ENCODE peak calls at places on chromosomes 13 and 19, in seven cellular contexts. K is SK-N-SH, N is GM12878, H is HCT116, U is H1, Z is K562, W is HepG2. M is an unnamed sample.
A peak's percentile ranks its signal among the peaks of the same experiment; 100 is the strongest.

GRCh38 chr19:51359294-51359693 is 6.9 kb downstream of the ETFB start:
- DNase-seq in W (no peak), Z (no peak), U (no peak), H (no peak), N (no peak), K (no peak), M (no peak)

GRCh38 chr19:6220385-6221191 is 59.2 kb downstream of the MLLT1 start:
- DNase-seq in K (no peak), U (no peak), H (no peak), Z (no peak), W (no peak), N (no peak), M (no peak)

GRCh38 chr19:16210168-16210567 is 12.5 kb downstream of the AP1M1 start:
- DNase-seq in N (no peak), H (no peak), Z (no peak), K (no peak), W (no peak), U (no peak), M (no peak)

GRCh38 chr19:45668342-45668871 is 386 bp downstream of the GIPR start:
- DNase-seq in Z (no peak), W (no peak), K (no peak), U (no peak), H (no peak), N (no peak), M (no peak)

GRCh38 chr13:79936368-79937136 is 404.4 kb downstream of the SPRY2 start:
- DNase-seq in H (no peak), Z (no peak), W (peak; percentile 3), U (no peak), K (peak; percentile 61), N (no peak), M (peak; percentile 91)

GRCh38 chr13:66503890-66504289 is 726.2 kb downstream of the PCDH9 start:
- DNase-seq in W (no peak), K (no peak), Z (no peak), U (no peak), H (no peak), N (no peak), M (no peak)

GRCh38 chr13:95643471-95643813 is 1.1 kb downstream of the DZIP1 start:
- DNase-seq in N (no peak), K (peak; percentile 57), Z (no peak), W (peak; percentile 6), H (no peak), U (no peak), M (no peak)

GRCh38 chr19:4482721-4483120 is 10.6 kb downstream of the HDGFL2 start:
- DNase-seq in W (no peak), N (no peak), K (no peak), U (no peak), H (no peak), Z (no peak), M (no peak)

GRCh38 chr19:33304760-33305647 is 2.7 kb upstream of the CEBPA start:
- DNase-seq in N (no peak), H (no peak), U (no peak), K (no peak), W (peak; percentile 56), Z (peak; percentile 56), M (no peak)

GRCh38 chr19:40836754-40837429 is 13.4 kb downstream of the CYP2A6 start:
- DNase-seq in W (no peak), H (no peak), K (no peak), N (no peak), U (no peak), Z (no peak), M (no peak)

GRCh38 chr19:5711713-5712161 is 8.2 kb downstream of the LONP1 start:
- DNase-seq in Z (no peak), K (no peak), H (no peak), U (no peak), W (no peak), N (no peak), M (no peak)

GRCh38 chr19:46115396-46116109 is 8.9 kb downstream of the IGFL3 start:
- DNase-seq in W (no peak), K (peak; percentile 4), H (peak; percentile 33), U (no peak), Z (no peak), N (peak; percentile 31), M (no peak)

GRCh38 chr13:33740134-33740538 is 77.8 kb upstream of the RFC3 start:
- DNase-seq in W (no peak), Z (no peak), K (no peak), H (no peak), U (no peak), N (no peak), M (no peak)

GRCh38 chr19:30719991-30720329 is 347.8 kb downstream of the ZNF536 start:
- DNase-seq in W (no peak), Z (no peak), K (peak; percentile 76), N (no peak), U (peak; percentile 58), H (no peak), M (no peak)

GRCh38 chr19:46049597-46049996 is 8.8 kb upstream of the IGFL4 start:
- DNase-seq in N (no peak), H (no peak), Z (no peak), U (peak; percentile 81), K (no peak), W (no peak), M (no peak)

GRCh38 chr13:35485451-35485850 is 9.0 kb upstream of the MAB21L1 start:
- DNase-seq in Z (no peak), W (no peak), K (no peak), N (no peak), U (no peak), H (no peak), M (no peak)

GRCh38 chr13:30159446-30159839 is 147.9 kb downstream of the KATNAL1 start:
- DNase-seq in H (no peak), N (no peak), Z (no peak), U (no peak), K (no peak), W (no peak), M (no peak)

GRCh38 chr13:23060972-23061371 is 119.8 kb upstream of the SGCG start:
- DNase-seq in K (no peak), Z (no peak), N (no peak), H (no peak), U (no peak), W (no peak), M (no peak)

GRCh38 chr19:47438793-47439220 is 19.5 kb upstream of the MEIS3 start:
- DNase-seq in K (no peak), H (no peak), W (no peak), N (no peak), Z (no peak), U (peak; percentile 84), M (no peak)

GRCh38 chr13:110869805-110870706 is 44.8 kb downstream of the ANKRD10 start:
- DNase-seq in H (peak; percentile 99), N (no peak), W (peak; percentile 89), Z (peak; percentile 85), K (peak; percentile 58), U (peak; percentile 59), M (peak; percentile 95)

GRCh38 chr19:18985257-18985656 is 44.2 kb upstream of the HOMER3 start:
- DNase-seq in U (no peak), N (no peak), Z (no peak), H (no peak), K (no peak), W (no peak), M (no peak)

GRCh38 chr19:4976412-4977298 is 7.7 kb downstream of the KDM4B start:
- DNase-seq in W (peak; percentile 53), N (no peak), K (peak; percentile 47), Z (peak; percentile 45), U (peak; percentile 70), H (no peak), M (no peak)

GRCh38 chr19:47186337-47187022 is 44.5 kb downstream of the BBC3 start:
- DNase-seq in W (no peak), U (no peak), N (peak; percentile 89), H (no peak), Z (no peak), K (peak; percentile 41), M (no peak)

GRCh38 chr19:3083964-3084363 is 10.2 kb upstream of the GNA11 start:
- DNase-seq in H (no peak), Z (no peak), U (no peak), K (no peak), W (no peak), N (no peak), M (no peak)

GRCh38 chr19:3692141-3693029 is 7.9 kb downstream of the PIP5K1C start:
- DNase-seq in Z (peak; percentile 67), U (peak; percentile 84), W (no peak), H (no peak), N (no peak), K (peak; percentile 82), M (no peak)

DNA sequence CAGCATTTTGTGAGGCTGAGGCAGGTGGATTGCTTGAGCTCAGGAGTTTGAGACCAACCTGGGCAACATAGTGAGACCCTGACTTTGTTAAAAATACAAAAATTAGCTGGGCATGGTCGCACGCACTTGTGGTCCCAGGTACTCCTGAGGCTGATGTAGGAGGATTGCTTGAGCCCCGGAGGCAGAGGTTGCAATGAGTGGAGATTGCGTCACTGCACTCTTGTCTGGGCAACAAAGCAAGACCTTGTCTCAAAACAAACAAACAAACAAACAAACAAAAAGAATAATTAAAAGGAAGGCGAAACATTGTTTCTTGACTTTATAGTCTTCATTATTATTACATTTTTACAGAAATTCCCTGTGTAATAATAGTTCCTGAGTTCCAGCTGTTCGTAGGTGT is 15.9 kb downstream of the BIVM start:
- DNase-seq in W (no peak), Z (no peak), U (no peak), N (no peak), H (no peak), K (no peak), M (no peak)
- TF ChIP-seq SIN3A in W (no peak), Z (no peak), U (no peak), N (no peak), H (no peak), K (no peak), M (no peak)

GRCh38 chr19:14479309-14479984 is 4.3 kb upstream of the PTGER1 start:
- DNase-seq in U (no peak), N (no peak), K (no peak), Z (no peak), H (no peak), W (no peak), M (no peak)

GRCh38 chr19:14476663-14477401 is 1.7 kb upstream of the PTGER1 start:
- DNase-seq in U (peak; percentile 50), H (peak; percentile 48), W (no peak), Z (peak; percentile 61), K (peak; percentile 36), N (no peak), M (no peak)

GRCh38 chr19:14476307-14476662 is 1.1 kb upstream of the PTGER1 start:
- DNase-seq in K (no peak), Z (no peak), N (no peak), W (no peak), U (no peak), H (no peak), M (no peak)

GRCh38 chr19:14477417-14478112 is 2.4 kb upstream of the PTGER1 start:
- DNase-seq in K (peak; percentile 74), Z (no peak), U (no peak), N (no peak), H (no peak), W (no peak), M (no peak)

GRCh38 chr19:14478113-14478545 is 3.0 kb upstream of the PTGER1 start:
- DNase-seq in N (no peak), Z (no peak), W (no peak), H (no peak), K (peak; percentile 35), U (no peak), M (no peak)
- TF ChIP-seq POLR2AphosphoS5 in N (no peak), Z (no peak), W (no peak), H (no peak), K (no peak), U (no peak), M (no peak)

GRCh38 chr19:48842744-48843162 is 6.5 kb upstream of the HSD17B14 start:
- DNase-seq in U (peak; percentile 75), N (no peak), H (peak; percentile 46), Z (peak; percentile 53), W (peak; percentile 58), K (peak; percentile 80), M (no peak)
- TF ChIP-seq SIN3A in U (no peak), N (no peak), H (no peak), Z (no peak), W (no peak), K (no peak), M (no peak)

GRCh38 chr13:99307247-99307646 is at the start of gene GPR183:
- DNase-seq in W (no peak), K (no peak), U (no peak), Z (peak; percentile 17), H (no peak), N (no peak), M (no peak)
- TF ChIP-seq POLR2AphosphoS5 in W (no peak), K (no peak), U (no peak), Z (no peak), H (no peak), N (peak; percentile 98), M (no peak)